ENCODE peak calls at places on chromosomes 1 and 21, in ten cellular contexts. Y is WTC11, M is lung, U is PC-9, P is GM06990, R is esophagus squamous epithelium, F is spleen, I is GM12865, Q is GM23338, E is dorsolateral prefrontal cortex. B is an unnamed sample.

GRCh38 chr1:145784409-145784808 is 39.5 kb downstream of the RNF115 start:
- DNase-seq in Y (no peak), M (no peak), U (no peak), P (no peak), R (no peak), F (no peak), I (no peak), Q (no peak), E (no peak), B (no peak)

GRCh38 chr1:53556657-53557227 is 97.5 kb downstream of the DMRTB1 start:
- DNase-seq in Y (no peak), M (no peak), U (no peak), P (no peak), R (no peak), F (peak; percentile 16), I (no peak), Q (no peak), E (no peak), B (no peak)

GRCh38 chr1:216310776-216311175 is 112.5 kb downstream of the USH2A start:
- DNase-seq in Y (peak; percentile 70), M (no peak), U (no peak), P (no peak), R (no peak), F (no peak), I (peak; percentile 33), Q (peak; percentile 90), E (no peak), B (peak; percentile 9)

GRCh38 chr1:33459766-33460543 is 12.5 kb upstream of the ZSCAN20 start:
- DNase-seq in Y (no peak), M (no peak), U (peak; percentile 26), P (no peak), R (no peak), F (no peak), I (no peak), Q (no peak), E (no peak), B (no peak)

GRCh38 chr1:234970731-234971476 is 157.7 kb downstream of the TOMM20 start:
- DNase-seq in Y (peak; percentile 76), M (peak; percentile 61), U (no peak), P (no peak), R (no peak), F (no peak), I (peak; percentile 58), Q (peak; percentile 88), E (peak; percentile 63), B (no peak)

GRCh38 chr1:222369991-222370910 is 177.7 kb downstream of the HHIPL2 start:
- DNase-seq in Y (no peak), M (no peak), U (no peak), P (no peak), R (no peak), F (no peak), I (no peak), Q (no peak), E (no peak), B (no peak)

GRCh38 chr1:115679141-115679611 is 37.4 kb downstream of the VANGL1 start:
- DNase-seq in Y (no peak), M (no peak), U (peak; percentile 67), P (no peak), R (no peak), F (no peak), I (peak; percentile 41), Q (no peak), E (no peak), B (no peak)

GRCh38 chr21:45993210-45994085 is 11.9 kb downstream of the COL6A1 start:
- DNase-seq in Y (peak; percentile 15), M (no peak), U (no peak), P (peak; percentile 4), R (no peak), F (peak; percentile 66), I (no peak), Q (no peak), E (peak; percentile 29), B (no peak)

GRCh38 chr1:27724961-27725373 is 794 bp upstream of the FAM76A start:
- DNase-seq in Y (peak; percentile 58), M (peak; percentile 29), U (no peak), P (no peak), R (no peak), F (peak; percentile 84), I (peak; percentile 72), Q (peak; percentile 83), E (no peak), B (no peak)

GRCh38 chr1:154483941-154484803 is 17.8 kb upstream of the TDRD10 start:
- DNase-seq in Y (no peak), M (peak; percentile 74), U (peak; percentile 47), P (no peak), R (no peak), F (no peak), I (no peak), Q (no peak), E (no peak), B (no peak)

DNA sequence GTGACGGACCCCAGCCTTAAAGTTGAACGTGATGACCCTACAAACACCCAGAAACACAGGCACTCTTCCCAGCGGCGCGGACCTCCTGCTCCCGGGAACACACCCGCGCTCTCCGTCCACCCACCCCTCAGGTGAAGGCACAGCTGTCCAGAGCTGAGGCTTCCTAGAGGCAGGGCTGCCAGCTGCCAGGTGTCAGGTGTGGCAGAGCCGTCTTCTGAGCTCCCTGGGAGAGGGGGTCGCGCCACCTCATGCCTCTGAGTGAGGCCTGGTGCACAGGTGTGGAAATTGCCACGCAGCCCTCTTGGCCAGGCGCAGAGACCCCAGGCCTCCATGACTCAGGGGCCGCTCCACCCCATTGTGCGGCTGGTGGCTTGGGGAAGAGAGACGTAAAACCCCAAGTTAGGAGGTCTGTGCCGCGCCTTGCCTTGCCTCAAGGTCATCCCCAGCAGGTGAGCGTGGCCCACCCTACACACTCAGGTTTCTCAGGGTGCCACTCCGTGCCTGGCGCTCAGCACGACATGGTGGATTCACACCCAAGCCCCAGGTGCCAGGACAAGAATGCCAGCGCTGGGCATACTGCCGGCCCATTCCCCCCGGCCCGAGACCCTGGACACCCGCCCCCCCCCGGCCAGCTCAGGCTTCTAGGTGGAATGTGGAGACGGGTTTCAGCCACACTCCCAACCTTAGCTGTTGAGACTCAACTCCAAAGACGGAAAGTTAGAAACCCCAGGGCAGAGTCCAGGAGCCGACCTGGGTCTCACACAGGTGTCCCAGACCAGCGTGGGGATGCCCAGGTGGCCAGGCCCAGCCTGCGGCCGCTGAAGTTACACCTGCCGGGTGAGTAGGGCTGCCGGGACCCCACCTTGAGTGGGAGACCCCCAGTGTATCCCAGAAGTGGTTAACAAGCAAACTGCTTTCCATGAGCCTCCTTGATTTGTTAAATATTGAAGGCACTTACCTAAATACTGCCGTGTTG is 8.4 kb downstream of the FAAP20 start:
- DNase-seq in Y (no peak), M (no peak), U (no peak), P (no peak), R (no peak), F (no peak), I (no peak), Q (no peak), E (no peak), B (no peak)
- TF ChIP-seq CTCF in Y (no peak), M (no peak), U (no peak), P (no peak), R (no peak), F (no peak), I (no peak), Q (no peak), E (no peak), B (no peak)

GRCh38 chr1:5333326-5333725 is 658.9 kb downstream of the NPHP4 start:
- DNase-seq in Y (no peak), M (no peak), U (peak; percentile 1), P (no peak), R (no peak), F (no peak), I (no peak), Q (no peak), E (no peak), B (no peak)
- TF ChIP-seq CTCF in Y (no peak), M (no peak), U (no peak), P (no peak), R (no peak), F (no peak), I (no peak), Q (no peak), E (no peak), B (no peak)

GRCh38 chr1:28893403-28894102 is 20.8 kb upstream of the EPB41 start:
- DNase-seq in Y (peak; percentile 64), M (no peak), U (no peak), P (no peak), R (no peak), F (peak; percentile 51), I (peak; percentile 35), Q (peak; percentile 81), E (no peak), B (no peak)
- TF ChIP-seq CTCF in Y (peak; percentile 35), M (no peak), U (no peak), P (peak; percentile 52), R (no peak), F (no peak), I (peak; percentile 43), Q (peak; percentile 67), E (no peak), B (peak; percentile 13)

DNA sequence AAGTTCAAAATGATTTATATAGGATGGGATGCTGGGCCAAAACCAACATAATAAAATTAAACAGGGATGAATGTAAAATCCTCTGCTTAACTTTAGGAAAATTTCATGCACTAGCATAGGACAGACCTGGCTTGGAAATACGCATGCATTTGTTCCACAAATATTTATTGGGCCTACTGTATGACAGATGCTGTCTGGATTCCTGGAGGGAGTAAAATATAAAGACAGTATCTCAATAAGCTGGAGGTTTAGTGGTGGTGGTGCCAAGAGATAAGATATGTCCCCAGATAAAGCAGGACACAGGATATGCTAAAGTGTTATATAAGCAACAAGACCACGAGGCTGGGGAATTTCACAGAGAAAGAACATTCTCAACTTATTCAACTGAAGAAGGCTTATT is 15.1 kb downstream of the RCSD1 start:
- DNase-seq in Y (no peak), M (no peak), U (no peak), P (no peak), R (no peak), F (no peak), I (no peak), Q (no peak), E (no peak), B (no peak)
- TF ChIP-seq CTCF in Y (no peak), M (no peak), U (no peak), P (no peak), R (no peak), F (no peak), I (no peak), Q (no peak), E (no peak), B (no peak)

GRCh38 chr1:63004868-63005267 is 220.9 kb downstream of the ATG4C start:
- DNase-seq in Y (peak; percentile 37), M (no peak), U (no peak), P (no peak), R (no peak), F (no peak), I (no peak), Q (peak; percentile 61), E (no peak), B (peak; percentile 39)
- TF ChIP-seq CTCF in Y (no peak), M (no peak), U (peak; percentile 27), P (peak; percentile 20), R (no peak), F (no peak), I (no peak), Q (peak; percentile 55), E (peak; percentile 41), B (peak; percentile 21)

GRCh38 chr21:37532868-37533780 is 166.6 kb downstream of the DYRK1A start:
- DNase-seq in Y (peak; percentile 16), M (no peak), U (peak; percentile 77), P (peak; percentile 66), R (no peak), F (no peak), I (peak; percentile 68), Q (no peak), E (no peak), B (peak; percentile 29)
- TF ChIP-seq CTCF in Y (no peak), M (no peak), U (no peak), P (peak; percentile 53), R (no peak), F (no peak), I (peak; percentile 34), Q (no peak), E (no peak), B (no peak)